ENCODE peak calls at places on chromosomes 6 and 20, in ten cellular contexts. T is ELF-1; N is activated CD4-positive, CD25-positive, alpha-beta regulatory T cell treated with anti-CD3 and anti-CD28 coated beads, Interleukin-2, amount 50 U/mL, for 72 hours; B is RCC 7860; I is posterior cingulate gyrus; F is HTR-8/SVneo; Y is NCI-H1105; S is GM04503; D is adipocyte; U is HCT116. C is an unnamed sample.

GRCh38 chr20:4550740-4551139 is 171.0 kb upstream of the PRND start:
- DNase-seq in T (no peak), N (no peak), B (peak), I (no peak), F (no peak), Y (no peak), S (no peak), D (no peak), U (no peak), C (no peak)

GRCh38 chr20:50737352-50737751 is 6.0 kb downstream of the PARD6B start:
- DNase-seq in T (peak), N (no peak), B (no peak), I (no peak), F (no peak), Y (no peak), S (no peak), D (no peak), U (no peak), C (no peak)

GRCh38 chr20:19457551-19457950 is 245.1 kb downstream of the SLC24A3 start:
- DNase-seq in T (no peak), N (no peak), B (no peak), I (no peak), F (no peak), Y (no peak), S (no peak), D (no peak), U (no peak), C (no peak)

GRCh38 chr6:26159417-26160273 is 72.4 kb downstream of the HFE start:
- DNase-seq in T (peak), N (no peak), B (peak), I (no peak), F (no peak), Y (no peak), S (no peak), D (peak), U (no peak), C (no peak)

GRCh38 chr20:4100679-4101078 is 85.3 kb upstream of the RNF24 start:
- DNase-seq in T (no peak), N (no peak), B (peak), I (no peak), F (no peak), Y (no peak), S (no peak), D (no peak), U (no peak), C (no peak)

GRCh38 chr20:57622579-57623381 is 2.6 kb upstream of the ZBP1 start:
- DNase-seq in T (peak), N (peak), B (peak), I (peak), F (peak), Y (peak), S (no peak), D (peak), U (peak), C (no peak)

GRCh38 chr20:51306521-51307358 is 235.8 kb downstream of the NFATC2 start:
- DNase-seq in T (peak), N (peak), B (peak), I (peak), F (peak), Y (peak), S (no peak), D (peak), U (peak), C (peak)

GRCh38 chr6:11650711-11651110 is 113.2 kb downstream of the TMEM170B start:
- DNase-seq in T (no peak), N (no peak), B (no peak), I (no peak), F (no peak), Y (no peak), S (no peak), D (no peak), U (no peak), C (no peak)

GRCh38 chr6:50591135-50591534 is 122.2 kb upstream of the TFAP2D start:
- DNase-seq in T (peak), N (no peak), B (no peak), I (no peak), F (no peak), Y (peak), S (no peak), D (no peak), U (no peak), C (no peak)

GRCh38 chr20:20573797-20574196 is 138.6 kb downstream of the RALGAPA2 start:
- DNase-seq in T (no peak), N (no peak), B (no peak), I (no peak), F (no peak), Y (no peak), S (no peak), D (no peak), U (no peak), C (no peak)

GRCh38 chr20:44967207-44967807 is 995 bp downstream of the STK4 start:
- DNase-seq in T (no peak), N (no peak), B (peak), I (no peak), F (no peak), Y (no peak), S (no peak), D (no peak), U (no peak), C (no peak)

GRCh38 chr6:118252474-118252873 is 295.6 kb upstream of the PLN start:
- DNase-seq in T (no peak), N (no peak), B (no peak), I (no peak), F (no peak), Y (no peak), S (no peak), D (no peak), U (no peak), C (no peak)

GRCh38 chr20:728022-728944 is 40.0 kb downstream of the SLC52A3 start:
- DNase-seq in T (peak), N (peak), B (no peak), I (peak), F (peak), Y (peak), S (no peak), D (peak), U (no peak), C (no peak)

GRCh38 chr6:170032706-170033309 is 258.1 kb downstream of the DLL1 start:
- DNase-seq in T (no peak), N (peak), B (no peak), I (no peak), F (no peak), Y (no peak), S (no peak), D (no peak), U (no peak), C (no peak)

GRCh38 chr20:36866681-36867485 is 9.1 kb upstream of the TLDC2 start:
- DNase-seq in T (no peak), N (no peak), B (peak), I (no peak), F (no peak), Y (no peak), S (no peak), D (peak), U (no peak), C (no peak)

GRCh38 chr20:19815553-19815991 is 57.5 kb downstream of the RIN2 start:
- DNase-seq in T (peak), N (no peak), B (peak), I (no peak), F (peak), Y (no peak), S (peak), D (peak), U (peak), C (no peak)

GRCh38 chr6:14172575-14172974 is 55.0 kb downstream of the CD83 start:
- DNase-seq in T (no peak), N (no peak), B (no peak), I (no peak), F (no peak), Y (no peak), S (no peak), D (no peak), U (no peak), C (no peak)

GRCh38 chr6:42162384-42162783 is 10.8 kb upstream of the GUCA1A start:
- DNase-seq in T (no peak), N (no peak), B (no peak), I (no peak), F (no peak), Y (no peak), S (no peak), D (no peak), U (no peak), C (no peak)

GRCh38 chr6:12602951-12603710 is 113.4 kb upstream of the PHACTR1 start:
- DNase-seq in T (peak), N (no peak), B (peak), I (no peak), F (peak), Y (peak), S (peak), D (peak), U (peak), C (no peak)

GRCh38 chr20:48034754-48035153 is 249.5 kb upstream of the SULF2 start:
- DNase-seq in T (no peak), N (no peak), B (no peak), I (no peak), F (no peak), Y (no peak), S (no peak), D (no peak), U (no peak), C (no peak)

GRCh38 chr6:129069006-129069405 is 186.1 kb downstream of the LAMA2 start:
- DNase-seq in T (no peak), N (no peak), B (no peak), I (no peak), F (no peak), Y (no peak), S (no peak), D (peak), U (no peak), C (no peak)

GRCh38 chr20:7285918-7286556 is 518.6 kb downstream of the BMP2 start:
- DNase-seq in T (peak), N (peak), B (peak), I (peak), F (peak), Y (peak), S (peak), D (peak), U (peak), C (peak)

GRCh38 chr6:72271531-72271930 is 350.3 kb upstream of the KCNQ5 start:
- DNase-seq in T (no peak), N (no peak), B (no peak), I (no peak), F (no peak), Y (peak), S (no peak), D (no peak), U (no peak), C (peak)

GRCh38 chr20:53331151-53331973 is 262.3 kb downstream of the ZNF217 start:
- DNase-seq in T (peak), N (no peak), B (peak), I (no peak), F (peak), Y (no peak), S (peak), D (peak), U (peak), C (no peak)

GRCh38 chr6:152310371-152310954 is 326.7 kb downstream of the SYNE1 start:
- DNase-seq in T (no peak), N (no peak), B (no peak), I (no peak), F (no peak), Y (no peak), S (no peak), D (no peak), U (no peak), C (no peak)

GRCh38 chr20:62496525-62497218 is 20.9 kb upstream of the GATA5 start:
- DNase-seq in T (peak), N (no peak), B (no peak), I (no peak), F (peak), Y (peak), S (no peak), D (peak), U (no peak), C (no peak)

GRCh38 chr20:23013429-23013828 is 21.7 kb upstream of the SSTR4 start:
- DNase-seq in T (no peak), N (no peak), B (no peak), I (no peak), F (no peak), Y (no peak), S (no peak), D (no peak), U (no peak), C (no peak)

C was measured in NCI-H774.